ENCODE peak calls at places on chromosome 3, in seven cellular contexts. One of them, this sample, is unnamed. For H3K27me3, the result is how much of the 10 kb centered on the place peaks cover.

GRCh38 chr3:40801276-40801675 is 276.5 kb downstream of the ZNF621 start:
- DNase-seq in lower lobe of right lung: no peak
- DNase-seq in heart right ventricle: no peak
- DNase-seq in Karpas-422: no peak
- DNase-seq in endodermal cell: no peak
- DNase-seq in PC-3: no peak
- DNase-seq in MM.1S: no peak
- DNase-seq in this sample: no peak

GRCh38 chr3:134839990-134840389 is 44.9 kb downstream of the EPHB1 start:
- DNase-seq in lower lobe of right lung: no peak
- DNase-seq in heart right ventricle: peak
- DNase-seq in Karpas-422: peak
- DNase-seq in endodermal cell: no peak
- DNase-seq in PC-3: no peak
- DNase-seq in MM.1S: peak
- DNase-seq in this sample: no peak

GRCh38 chr3:69210068-69210730 is 87.8 kb upstream of the LMOD3 start:
- DNase-seq in lower lobe of right lung: no peak
- DNase-seq in heart right ventricle: no peak
- DNase-seq in Karpas-422: no peak
- DNase-seq in endodermal cell: no peak
- DNase-seq in PC-3: no peak
- DNase-seq in MM.1S: no peak
- DNase-seq in this sample: no peak

GRCh38 chr3:54374214-54374855 is 252.0 kb downstream of the CACNA2D3 start:
- DNase-seq in lower lobe of right lung: no peak
- DNase-seq in heart right ventricle: no peak
- DNase-seq in Karpas-422: peak
- DNase-seq in endodermal cell: peak
- DNase-seq in PC-3: no peak
- DNase-seq in MM.1S: peak
- DNase-seq in this sample: no peak

GRCh38 chr3:58585994-58586393 is 8.8 kb upstream of the FAM107A start:
- DNase-seq in lower lobe of right lung: no peak
- DNase-seq in heart right ventricle: no peak
- DNase-seq in Karpas-422: no peak
- DNase-seq in endodermal cell: no peak
- DNase-seq in PC-3: no peak
- DNase-seq in MM.1S: no peak
- DNase-seq in this sample: no peak

GRCh38 chr3:3817870-3818269 is 18.6 kb downstream of the LRRN1 start:
- DNase-seq in lower lobe of right lung: no peak
- DNase-seq in heart right ventricle: no peak
- DNase-seq in Karpas-422: no peak
- DNase-seq in endodermal cell: no peak
- DNase-seq in PC-3: no peak
- DNase-seq in MM.1S: no peak
- DNase-seq in this sample: no peak

GRCh38 chr3:125024817-125025216 is 31.0 kb downstream of the HEG1 start:
- DNase-seq in lower lobe of right lung: no peak
- DNase-seq in heart right ventricle: peak
- DNase-seq in Karpas-422: no peak
- DNase-seq in endodermal cell: no peak
- DNase-seq in PC-3: no peak
- DNase-seq in MM.1S: no peak
- DNase-seq in this sample: no peak

GRCh38 chr3:171269557-171269956 is 190.6 kb downstream of the TNIK start:
- DNase-seq in lower lobe of right lung: no peak
- DNase-seq in heart right ventricle: no peak
- DNase-seq in Karpas-422: no peak
- DNase-seq in endodermal cell: no peak
- DNase-seq in PC-3: no peak
- DNase-seq in MM.1S: peak
- DNase-seq in this sample: no peak

GRCh38 chr3:46162975-46163550 is 45.0 kb downstream of the CCR1 start:
- DNase-seq in lower lobe of right lung: no peak
- DNase-seq in heart right ventricle: no peak
- DNase-seq in Karpas-422: no peak
- DNase-seq in endodermal cell: peak
- DNase-seq in PC-3: peak
- DNase-seq in MM.1S: no peak
- DNase-seq in this sample: no peak

GRCh38 chr3:35664460-35664919 is 25.2 kb downstream of the ARPP21 start:
- DNase-seq in lower lobe of right lung: peak
- DNase-seq in heart right ventricle: peak
- DNase-seq in Karpas-422: no peak
- DNase-seq in endodermal cell: peak
- DNase-seq in PC-3: no peak
- DNase-seq in MM.1S: no peak
- DNase-seq in this sample: no peak

GRCh38 chr3:14358426-14359211 is 43.8 kb upstream of the SLC6A6 start:
- DNase-seq in lower lobe of right lung: peak
- DNase-seq in heart right ventricle: peak
- DNase-seq in Karpas-422: no peak
- DNase-seq in endodermal cell: no peak
- DNase-seq in PC-3: no peak
- DNase-seq in MM.1S: no peak
- DNase-seq in this sample: no peak
- H3K4me3 ChIP-seq in lower lobe of right lung: no peak
- H3K4me3 ChIP-seq in heart right ventricle: peak
- H3K4me3 ChIP-seq in Karpas-422: no peak
- H3K4me3 ChIP-seq in endodermal cell: no peak
- H3K4me3 ChIP-seq in PC-3: no peak
- H3K4me3 ChIP-seq in MM.1S: no peak
- H3K4me3 ChIP-seq in this sample: no peak

GRCh38 chr3:12318758-12319621 is 30.1 kb downstream of the PPARG start:
- DNase-seq in lower lobe of right lung: no peak
- DNase-seq in heart right ventricle: no peak
- DNase-seq in Karpas-422: no peak
- DNase-seq in endodermal cell: no peak
- DNase-seq in PC-3: peak
- DNase-seq in MM.1S: no peak
- DNase-seq in this sample: no peak
- H3K27ac ChIP-seq in lower lobe of right lung: no peak
- H3K27ac ChIP-seq in heart right ventricle: peak
- H3K27ac ChIP-seq in Karpas-422: no peak
- H3K27ac ChIP-seq in endodermal cell: no peak
- H3K27ac ChIP-seq in PC-3: peak
- H3K27ac ChIP-seq in MM.1S: no peak
- H3K27ac ChIP-seq in this sample: no peak

DNA sequence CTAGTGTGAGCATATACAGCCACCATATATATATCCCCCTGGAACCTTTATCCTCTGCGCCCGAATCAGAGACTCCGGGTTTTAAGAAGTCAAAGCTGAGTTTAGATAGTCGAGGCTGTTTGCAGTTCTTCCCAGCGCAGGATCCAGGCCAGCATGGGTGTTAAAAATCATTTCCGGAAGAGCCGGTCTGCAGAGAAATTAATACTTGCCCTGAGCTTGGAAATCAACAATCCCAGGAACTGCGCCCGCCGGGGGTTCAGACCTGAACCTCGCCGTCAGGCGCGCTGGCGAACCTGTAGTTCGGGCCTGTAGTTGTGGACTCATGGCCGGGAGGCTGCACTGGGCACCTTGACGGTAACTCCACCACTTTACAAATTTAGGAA is 2.3 kb downstream of the SHOX2 start:
- DNase-seq in lower lobe of right lung: no peak
- DNase-seq in heart right ventricle: no peak
- DNase-seq in Karpas-422: no peak
- DNase-seq in endodermal cell: peak
- DNase-seq in PC-3: no peak
- DNase-seq in MM.1S: no peak
- DNase-seq in this sample: no peak
- H3K27me3 ChIP-seq in lower lobe of right lung: half or more
- H3K27me3 ChIP-seq in heart right ventricle: half or more
- H3K27me3 ChIP-seq in Karpas-422: under half
- H3K27me3 ChIP-seq in endodermal cell: half or more
- H3K27me3 ChIP-seq in PC-3: under half
- H3K27me3 ChIP-seq in MM.1S: under half
- H3K27me3 ChIP-seq in this sample: half or more

GRCh38 chr3:193809106-193809505 is 216.1 kb downstream of the OPA1 start:
- DNase-seq in lower lobe of right lung: no peak
- DNase-seq in heart right ventricle: no peak
- DNase-seq in Karpas-422: no peak
- DNase-seq in endodermal cell: peak
- DNase-seq in PC-3: no peak
- DNase-seq in MM.1S: no peak
- DNase-seq in this sample: no peak
- H3K4me3 ChIP-seq in lower lobe of right lung: no peak
- H3K4me3 ChIP-seq in heart right ventricle: no peak
- H3K4me3 ChIP-seq in Karpas-422: no peak
- H3K4me3 ChIP-seq in endodermal cell: no peak
- H3K4me3 ChIP-seq in PC-3: no peak
- H3K4me3 ChIP-seq in MM.1S: no peak
- H3K4me3 ChIP-seq in this sample: no peak

This sample was measured in effector memory CD4-positive, alpha-beta T cell.